ENCODE peak calls at places on chromosomes 2 and 18, in seven cellular contexts. B is Calu3; G is GM03348; C is CD4-positive, alpha-beta memory T cell; X is transverse colon; N is G401; D is AML-193. E is an unnamed sample.
A peak's percentile ranks its signal among the peaks of the same experiment; 100 is the strongest.

GRCh38 chr2:1692342-1692741 is 52.0 kb downstream of the PXDN start:
- DNase-seq in X (no peak), G (no peak), B (no peak), D (no peak), N (no peak), C (no peak), E (no peak)

GRCh38 chr2:68366083-68366560 is 1.0 kb downstream of the PLEK start:
- DNase-seq in N (no peak), B (no peak), G (no peak), D (peak; percentile 70), X (peak; percentile 46), C (no peak), E (no peak)

GRCh38 chr2:68908392-68908970 is 37.3 kb upstream of the BMP10 start:
- DNase-seq in D (peak; percentile 88), N (no peak), B (peak; percentile 86), X (peak; percentile 88), C (peak; percentile 86), G (peak; percentile 68), E (peak; percentile 99)

GRCh38 chr2:39216495-39217191 is 27.1 kb downstream of the CDKL4 start:
- DNase-seq in D (no peak), B (no peak), C (peak; percentile 89), G (no peak), N (no peak), X (peak; percentile 27), E (peak; percentile 85)

GRCh38 chr2:237345891-237346640 is 67.9 kb downstream of the COL6A3 start:
- DNase-seq in C (no peak), X (no peak), B (no peak), N (no peak), G (peak; percentile 32), D (no peak), E (no peak)

GRCh38 chr2:884027-884748 is 66.5 kb upstream of the SNTG2 start:
- DNase-seq in X (no peak), C (no peak), B (no peak), D (no peak), G (no peak), N (no peak), E (no peak)

GRCh38 chr2:180038997-180039396 is 31.9 kb upstream of the CWC22 start:
- DNase-seq in C (no peak), N (no peak), B (no peak), G (no peak), D (no peak), X (no peak), E (no peak)

GRCh38 chr2:224786848-224787247 is 70.7 kb upstream of the CCDC195 start:
- DNase-seq in D (no peak), B (no peak), N (no peak), G (no peak), C (no peak), X (no peak), E (no peak)

GRCh38 chr2:195562624-195563566 is 94.1 kb upstream of the SLC39A10 start:
- DNase-seq in X (no peak), N (no peak), C (no peak), B (no peak), D (no peak), G (no peak), E (no peak)

GRCh38 chr2:18516112-18516511 is 44.3 kb downstream of the RDH14 start:
- DNase-seq in B (no peak), N (no peak), D (no peak), X (no peak), C (no peak), G (no peak), E (no peak)

GRCh38 chr2:45922577-45922988 is 271.1 kb downstream of the PRKCE start:
- DNase-seq in C (no peak), G (no peak), X (no peak), B (no peak), N (no peak), D (no peak), E (peak; percentile 10)

GRCh38 chr2:219765236-219765635 is 137.8 kb downstream of the SLC4A3 start:
- DNase-seq in N (no peak), X (no peak), C (no peak), D (no peak), B (no peak), G (no peak), E (peak; percentile 4)

GRCh38 chr2:241540766-241541561 is 17.6 kb upstream of the BOK start:
- DNase-seq in X (peak; percentile 63), C (peak; percentile 43), B (peak; percentile 68), G (peak; percentile 95), N (peak; percentile 36), D (no peak), E (no peak)

GRCh38 chr2:233745073-233745755 is 14.9 kb upstream of the UGT1A1 start:
- DNase-seq in X (no peak), C (no peak), N (no peak), D (no peak), G (no peak), B (no peak), E (no peak)

GRCh38 chr2:18518116-18519111 is 42.0 kb downstream of the RDH14 start:
- DNase-seq in D (no peak), X (no peak), C (no peak), G (peak; percentile 66), N (no peak), B (no peak), E (no peak)

GRCh38 chr2:120307482-120307881 is 38.5 kb upstream of the INHBB start:
- DNase-seq in X (no peak), G (no peak), N (no peak), B (no peak), C (no peak), D (no peak), E (no peak)

GRCh38 chr2:241848761-241849615 is 9.7 kb downstream of the PDCD1 start:
- DNase-seq in G (peak; percentile 3), D (no peak), N (no peak), X (no peak), B (no peak), C (no peak), E (no peak)

GRCh38 chr2:11691071-11691660 is 21.2 kb upstream of the NTSR2 start:
- DNase-seq in C (no peak), X (no peak), D (peak; percentile 38), B (no peak), G (no peak), N (no peak), E (no peak)

GRCh38 chr2:20365249-20365817 is 14.7 kb upstream of the PUM2 start:
- DNase-seq in B (no peak), G (peak; percentile 64), N (no peak), D (no peak), C (no peak), X (no peak), E (no peak)

GRCh38 chr2:177171418-177171865 is 41.2 kb upstream of the HNRNPA3 start:
- DNase-seq in D (no peak), B (peak; percentile 48), C (no peak), N (no peak), G (no peak), X (no peak), E (no peak)

GRCh38 chr2:191811807-191812602 is 34.9 kb downstream of the CAVIN2 start:
- DNase-seq in D (peak; percentile 28), G (peak; percentile 77), C (peak; percentile 16), X (peak; percentile 55), N (peak; percentile 84), B (peak; percentile 64), E (peak; percentile 25)

GRCh38 chr2:74740395-74741075 is 86.5 kb downstream of the SEMA4F start:
- DNase-seq in B (peak; percentile 86), G (peak; percentile 91), D (peak; percentile 54), N (no peak), X (peak; percentile 85), C (no peak), E (no peak)

GRCh38 chr18:37364237-37364636 is 201.4 kb downstream of the CELF4 start:
- DNase-seq in X (no peak), N (peak; percentile 90), C (no peak), D (no peak), B (no peak), G (no peak), E (no peak)

GRCh38 chr2:215895330-215895729 is 118.0 kb downstream of the MREG start:
- DNase-seq in N (no peak), B (no peak), C (no peak), G (no peak), X (no peak), D (no peak), E (no peak)

GRCh38 chr2:75047907-75048625 is 89.6 kb downstream of the POLE4 start:
- DNase-seq in X (no peak), D (no peak), C (no peak), N (no peak), G (peak; percentile 78), B (no peak), E (no peak)

GRCh38 chr2:29218071-29218470 is 102.9 kb downstream of the CLIP4 start:
- DNase-seq in C (no peak), N (no peak), X (no peak), B (no peak), G (no peak), D (no peak), E (no peak)

GRCh38 chr18:23819005-23819404 is 129.8 kb downstream of the LAMA3 start:
- DNase-seq in D (no peak), B (no peak), N (no peak), X (no peak), G (no peak), C (no peak), E (no peak)

GRCh38 chr2:176378323-176378722 is 109.1 kb downstream of the MTX2 start:
- DNase-seq in C (no peak), X (no peak), D (no peak), G (no peak), N (no peak), B (no peak), E (no peak)

GRCh38 chr2:8551622-8552074 is 130.2 kb upstream of the ID2 start:
- DNase-seq in D (no peak), C (no peak), X (peak; percentile 3), B (no peak), G (no peak), N (no peak), E (no peak)

GRCh38 chr2:86338778-86339295 is 1.4 kb upstream of the REEP1 start:
- DNase-seq in N (peak; percentile 19), G (no peak), C (no peak), B (no peak), D (no peak), X (no peak), E (no peak)

GRCh38 chr18:72542993-72543361 is 1.2 kb downstream of the CBLN2 start:
- DNase-seq in X (no peak), C (no peak), D (no peak), B (no peak), G (peak; percentile 6), N (no peak), E (no peak)

GRCh38 chr2:85994421-85994777 is 105.6 kb upstream of the ST3GAL5 start:
- DNase-seq in N (no peak), D (no peak), X (no peak), C (no peak), G (no peak), B (no peak), E (no peak)

GRCh38 chr18:26840965-26841364 is 24.5 kb downstream of the AQP4 start:
- DNase-seq in B (no peak), G (no peak), C (no peak), X (no peak), D (no peak), N (no peak), E (no peak)

GRCh38 chr2:75833386-75833785 is 122.7 kb upstream of the GCFC2 start:
- DNase-seq in C (no peak), B (no peak), N (no peak), D (no peak), X (no peak), G (no peak), E (no peak)